ENCODE peak calls at places on chromosomes 11 and 22, in four cellular contexts. One of them, this sample, is unnamed.

GRCh38 chr11:121740902-121741301 is 288.1 kb upstream of the SORL1-AS1 start:
- DNase-seq in anterior cingulate cortex: no peak
- DNase-seq in EH: no peak
- DNase-seq in neural crest cell: no peak
- DNase-seq in this sample: no peak

GRCh38 chr11:125376856-125377255 is 119.2 kb downstream of the FEZ1 start:
- DNase-seq in EH: peak; percentile 11
- DNase-seq in neural crest cell: no peak
- DNase-seq in anterior cingulate cortex: no peak
- DNase-seq in this sample: no peak

GRCh38 chr22:26360169-26360885 is 68.7 kb upstream of the ASPHD2 start:
- DNase-seq in EH: peak; percentile 75
- DNase-seq in neural crest cell: peak; percentile 82
- DNase-seq in anterior cingulate cortex: peak; percentile 61
- DNase-seq in this sample: peak; percentile 84

GRCh38 chr11:31477528-31478255 is 31.7 kb downstream of the IMMP1L start:
- DNase-seq in EH: no peak
- DNase-seq in neural crest cell: no peak
- DNase-seq in anterior cingulate cortex: no peak
- DNase-seq in this sample: no peak

GRCh38 chr11:82719316-82719715 is 14.3 kb downstream of the FAM181B start:
- DNase-seq in neural crest cell: no peak
- DNase-seq in anterior cingulate cortex: peak; percentile 45
- DNase-seq in EH: no peak
- DNase-seq in this sample: no peak

GRCh38 chr11:22192642-22193347 is at the start of gene ANO5:
- DNase-seq in EH: no peak
- DNase-seq in anterior cingulate cortex: peak; percentile 78
- DNase-seq in neural crest cell: peak; percentile 57
- DNase-seq in this sample: no peak

GRCh38 chr22:41676134-41676533 is 12.5 kb downstream of the SNU13 start:
- DNase-seq in neural crest cell: no peak
- DNase-seq in EH: no peak
- DNase-seq in anterior cingulate cortex: no peak
- DNase-seq in this sample: no peak

GRCh38 chr22:27719535-27720227 is 81.9 kb downstream of the MN1 start:
- DNase-seq in anterior cingulate cortex: peak; percentile 19
- DNase-seq in neural crest cell: no peak
- DNase-seq in EH: peak; percentile 46
- DNase-seq in this sample: peak; percentile 29

GRCh38 chr22:38721551-38721950 is 15.8 kb downstream of the GTPBP1 start:
- DNase-seq in neural crest cell: no peak
- DNase-seq in anterior cingulate cortex: no peak
- DNase-seq in EH: no peak
- DNase-seq in this sample: no peak

GRCh38 chr11:46009647-46010046 is 87.2 kb downstream of the LARGE2 start:
- DNase-seq in anterior cingulate cortex: no peak
- DNase-seq in neural crest cell: no peak
- DNase-seq in EH: no peak
- DNase-seq in this sample: no peak

This sample was measured in mesenchymal stem cell.